ENCODE peak calls at places on chromosomes 3 and 15, in nine cellular contexts. A is Peyer's patch, M is psoas muscle, V is A549, E is adipocyte, W is stomach, Q is suprapubic skin, F is fibroblast of villous mesenchyme, D is IMR-90. Z is an unnamed sample.

GRCh38 chr15:98549741-98550140 is 98.6 kb upstream of the IGF1R start:
- DNase-seq in F (no peak), W (no peak), Q (no peak), D (no peak), E (no peak), V (no peak), A (no peak), M (no peak), Z (no peak)

GRCh38 chr3:186570096-186570940 is at the start of gene DNAJB11:
- DNase-seq in M (peak; percentile 99), A (peak; percentile 99), D (peak; percentile 100), F (peak; percentile 100), Q (peak; percentile 100), W (peak; percentile 99), V (peak; percentile 99), E (peak; percentile 100), Z (peak; percentile 100)

GRCh38 chr15:34436126-34436955 is 1.3 kb downstream of the GOLGA8A start:
- DNase-seq in V (no peak), E (peak; percentile 37), M (no peak), A (no peak), D (no peak), W (no peak), F (peak; percentile 12), Q (no peak), Z (peak; percentile 6)

GRCh38 chr3:105598047-105598796 is 231.5 kb downstream of the ALCAM start:
- DNase-seq in D (peak; percentile 96), Q (no peak), V (peak; percentile 42), W (no peak), E (peak; percentile 74), F (peak; percentile 77), M (no peak), A (no peak), Z (peak; percentile 97)

GRCh38 chr3:138113309-138113708 is 2.1 kb downstream of the DZIP1L start:
- DNase-seq in W (no peak), E (peak; percentile 16), V (peak; percentile 23), F (no peak), A (no peak), D (no peak), M (no peak), Q (no peak), Z (no peak)

GRCh38 chr15:101118615-101119014 is 133.2 kb downstream of the CHSY1 start:
- DNase-seq in V (no peak), M (no peak), Q (no peak), E (no peak), F (no peak), A (no peak), D (no peak), W (no peak), Z (no peak)

GRCh38 chr3:124230928-124231456 is 239.1 kb upstream of the ROPN1 start:
- DNase-seq in W (no peak), V (no peak), E (no peak), F (no peak), M (no peak), Q (no peak), D (no peak), A (no peak), Z (no peak)

GRCh38 chr3:141307351-141308059 is 60.8 kb upstream of the ZBTB38 start:
- DNase-seq in Q (no peak), E (no peak), A (no peak), M (no peak), D (no peak), V (no peak), F (no peak), W (no peak), Z (no peak)

GRCh38 chr3:67526246-67526645 is 128.2 kb downstream of the SUCLG2 start:
- DNase-seq in V (no peak), M (no peak), Q (no peak), E (peak; percentile 85), D (peak; percentile 91), W (no peak), A (no peak), F (peak; percentile 71), Z (peak; percentile 65)

GRCh38 chr3:147816770-147817169 is 407.6 kb downstream of the ZIC1 start:
- DNase-seq in Q (no peak), V (peak; percentile 7), F (peak; percentile 5), M (peak; percentile 22), D (no peak), A (no peak), E (no peak), W (no peak), Z (peak; percentile 1)

GRCh38 chr15:96369825-96370621 is 39.5 kb downstream of the NR2F2 start:
- DNase-seq in D (no peak), Q (no peak), V (no peak), F (no peak), A (no peak), E (no peak), M (no peak), W (no peak), Z (no peak)
- H3K4me3 ChIP-seq in D (no peak overlapping the region), Q (no peak overlapping the region), V (no peak overlapping the region), F (no peak overlapping the region), A (no peak overlapping the region), E (no peak overlapping the region), M (no peak overlapping the region), W (no peak overlapping the region), Z (no peak overlapping the region)

DNA sequence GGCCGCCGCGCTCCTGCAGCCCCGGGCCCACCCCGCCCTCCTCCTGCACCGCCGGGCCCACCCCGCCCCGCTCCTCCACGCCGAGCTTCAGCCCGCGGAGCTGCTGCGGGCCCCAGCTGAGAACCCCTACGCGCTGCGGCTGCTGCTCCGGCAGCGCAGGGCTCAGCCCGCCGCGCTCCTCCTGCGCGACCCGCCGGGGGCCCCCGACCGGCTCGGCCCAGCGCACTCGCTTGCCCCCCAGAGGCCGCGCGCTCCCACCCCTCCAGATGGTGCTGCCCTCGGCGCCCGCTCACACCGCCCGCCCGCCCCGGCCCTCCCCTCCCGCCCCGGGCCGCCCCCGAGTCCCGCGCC is 918 bp upstream of the TNK2 start:
- DNase-seq in W (no peak), F (peak; percentile 28), V (no peak), D (peak; percentile 27), M (no peak), A (no peak), E (peak; percentile 68), Q (no peak), Z (no peak)
- H3K4me3 ChIP-seq in W (peak overlapping the region; percentile 95), F (peak overlapping the region; percentile 58), V (peak overlapping the region; percentile 90), D (peak overlapping the region; percentile 81), M (peak overlapping the region; percentile 73), A (peak overlapping the region; percentile 74), E (peak overlapping the region; percentile 76), Q (peak overlapping the region; percentile 93), Z (peak overlapping the region; percentile 51)

GRCh38 chr15:60633426-60633968 is 154.6 kb upstream of the ICE2 start:
- DNase-seq in E (no peak), M (no peak), A (no peak), Q (no peak), F (no peak), W (no peak), D (no peak), V (no peak), Z (no peak)

GRCh38 chr15:60639502-60639901 is 160.6 kb upstream of the ICE2 start:
- DNase-seq in W (no peak), M (no peak), Q (no peak), D (no peak), F (no peak), V (no peak), E (no peak), A (no peak), Z (no peak)

GRCh38 chr15:60635507-60636352 is 156.8 kb upstream of the ICE2 start:
- DNase-seq in Q (no peak), E (no peak), V (no peak), A (peak; percentile 26), W (no peak), M (no peak), D (no peak), F (peak; percentile 10), Z (no peak)

GRCh38 chr15:60631620-60632019 is 152.7 kb upstream of the ICE2 start:
- DNase-seq in V (no peak), M (no peak), F (no peak), Q (no peak), A (no peak), W (no peak), E (no peak), D (no peak), Z (no peak)

GRCh38 chr15:60634815-60635214 is 155.9 kb upstream of the ICE2 start:
- DNase-seq in V (no peak), W (no peak), M (no peak), A (peak; percentile 59), Q (no peak), F (no peak), D (peak; percentile 6), E (no peak), Z (no peak)
- H3K4me3 ChIP-seq in V (no peak overlapping the region), W (no peak overlapping the region), M (no peak overlapping the region), A (no peak overlapping the region), Q (no peak overlapping the region), F (no peak overlapping the region), D (no peak overlapping the region), E (no peak overlapping the region), Z (no peak overlapping the region)

GRCh38 chr15:78075490-78076230 is 1.9 kb downstream of the TBC1D2B start:
- DNase-seq in Q (no peak), E (peak; percentile 86), W (peak; percentile 64), D (peak; percentile 95), M (no peak), A (no peak), V (peak; percentile 38), F (peak; percentile 96), Z (peak; percentile 93)
- H3K4me3 ChIP-seq in Q (peak overlapping the region; percentile 94), E (peak overlapping the region; percentile 96), W (peak overlapping the region; percentile 96), D (peak overlapping the region; percentile 77), M (peak overlapping the region; percentile 93), A (peak overlapping the region; percentile 86), V (no peak overlapping the region), F (peak overlapping the region; percentile 94), Z (peak overlapping the region; percentile 89)

GRCh38 chr3:182450942-182451607 is 342.2 kb upstream of the ATP11B start:
- DNase-seq in D (no peak), M (no peak), V (no peak), F (no peak), Q (no peak), A (no peak), E (no peak), W (no peak), Z (no peak)
- H3K4me3 ChIP-seq in D (no peak overlapping the region), M (no peak overlapping the region), V (no peak overlapping the region), F (no peak overlapping the region), Q (no peak overlapping the region), A (no peak overlapping the region), E (no peak overlapping the region), W (no peak overlapping the region), Z (no peak overlapping the region)

GRCh38 chr3:146090521-146090920 is 70.5 kb downstream of the PLOD2 start:
- DNase-seq in W (no peak), E (no peak), D (no peak), M (no peak), F (no peak), V (no peak), Q (no peak), A (no peak), Z (no peak)
- H3K4me3 ChIP-seq in W (no peak overlapping the region), E (no peak overlapping the region), D (no peak overlapping the region), M (no peak overlapping the region), F (no peak overlapping the region), V (no peak overlapping the region), Q (no peak overlapping the region), A (no peak overlapping the region), Z (no peak overlapping the region)